ENCODE peak calls at places on chromosomes 11 and 22, in six cellular contexts. R is HFF-Myc; F is fibroblast of mammary gland; E is GM04504; K is HuH-7.5; D is activated CD4-positive, alpha-beta T cell treated with anti-CD3 and anti-CD28 coated beads for 4 hours. O is an unnamed sample.

GRCh38 chr11:62556102-62556871 is 9.7 kb upstream of the AHNAK start:
- DNase-seq in D (peak), K (no peak), R (peak), E (peak), F (peak), O (peak)

GRCh38 chr22:48331266-48331665 is 1496.4 kb downstream of the BRD1 start:
- DNase-seq in E (no peak), R (no peak), D (no peak), K (no peak), F (no peak), O (no peak)

GRCh38 chr11:125348704-125349635 is 147.1 kb downstream of the FEZ1 start:
- DNase-seq in K (peak), R (no peak), D (peak), F (peak), E (no peak), O (peak)

GRCh38 chr11:115707180-115707905 is 203.1 kb upstream of the CADM1 start:
- DNase-seq in K (no peak), D (no peak), R (no peak), E (no peak), F (no peak), O (no peak)

GRCh38 chr11:77038825-77039326 is 4.7 kb downstream of the B3GNT6 start:
- DNase-seq in K (no peak), R (no peak), F (no peak), E (no peak), D (no peak), O (no peak)

GRCh38 chr11:63998558-63999348 is 12.5 kb downstream of the OTUB1 start:
- DNase-seq in K (no peak), F (no peak), R (no peak), E (no peak), D (no peak), O (peak)

GRCh38 chr11:9688716-9689511 is 25.0 kb downstream of the SWAP70 start:
- DNase-seq in R (no peak), K (no peak), F (peak), D (no peak), E (peak), O (no peak)

GRCh38 chr11:111265421-111265820 is 19.9 kb downstream of the POU2AF2 start:
- DNase-seq in F (no peak), K (no peak), D (no peak), E (no peak), R (no peak), O (no peak)

GRCh38 chr11:74090701-74091100 is 80.1 kb downstream of the C2CD3 start:
- DNase-seq in E (no peak), K (no peak), F (peak), D (peak), R (no peak), O (no peak)